ENCODE peak calls at places on chromosomes 2 and 18, in five cellular contexts. Q, R, B, N and Z are unnamed samples.

GRCh38 chr2:16553222-16553621 is 112.4 kb downstream of the CYRIA start:
- DNase-seq in Q (peak), R (peak), B (peak), N (peak), Z (peak)

GRCh38 chr2:133885847-133886246 is 317.6 kb upstream of the NCKAP5 start:
- DNase-seq in Q (no peak), R (no peak), B (no peak), N (no peak), Z (no peak)

GRCh38 chr2:46683541-46683940 is 204.2 kb downstream of the TMEM247 start:
- DNase-seq in Q (no peak), R (no peak), B (no peak), N (no peak), Z (no peak)

GRCh38 chr2:240818543-240819403 is 1.2 kb downstream of the KIF1A start:
- DNase-seq in Q (peak), R (peak), B (no peak), N (no peak), Z (no peak)

GRCh38 chr2:166293984-166294383 is 81.8 kb downstream of the SCN9A start:
- DNase-seq in Q (no peak), R (no peak), B (no peak), N (no peak), Z (no peak)

GRCh38 chr2:200705305-200705985 is 106.3 kb upstream of the BZW1 start:
- DNase-seq in Q (no peak), R (peak), B (no peak), N (peak), Z (no peak)

GRCh38 chr2:141399270-141399669 is 731.5 kb downstream of the LRP1B start:
- DNase-seq in Q (no peak), R (no peak), B (no peak), N (peak), Z (no peak)

GRCh38 chr2:240214790-240215675 is 74.6 kb upstream of the OTOS start:
- DNase-seq in Q (no peak), R (no peak), B (no peak), N (no peak), Z (no peak)

GRCh38 chr18:50284226-50284885 is 3.0 kb upstream of the MBD1 start:
- DNase-seq in Q (no peak), R (no peak), B (no peak), N (no peak), Z (no peak)

GRCh38 chr2:231673348-231673770 is 35.0 kb upstream of the PTMA start:
- DNase-seq in Q (no peak), R (peak), B (peak), N (peak), Z (no peak)

GRCh38 chr2:239375278-239376061 is 25.4 kb downstream of the HDAC4 start:
- DNase-seq in Q (peak), R (peak), B (no peak), N (no peak), Z (no peak)

GRCh38 chr2:39121523-39122063 is 742 bp upstream of the SOS1 start:
- DNase-seq in Q (peak), R (no peak), B (no peak), N (no peak), Z (no peak)

GRCh38 chr18:26133652-26134051 is at the start of gene PSMA8:
- DNase-seq in Q (no peak), R (peak), B (no peak), N (no peak), Z (no peak)

GRCh38 chr2:31207790-31208189 is 9.5 kb downstream of the CAPN14 start:
- DNase-seq in Q (no peak), R (peak), B (no peak), N (no peak), Z (no peak)

GRCh38 chr18:49227456-49227855 is 233.0 kb downstream of the DYM start:
- DNase-seq in Q (no peak), R (no peak), B (no peak), N (no peak), Z (no peak)

GRCh38 chr2:10375570-10376266 is 72.4 kb downstream of the ODC1 start:
- DNase-seq in Q (no peak), R (no peak), B (no peak), N (no peak), Z (no peak)

GRCh38 chr18:6106116-6106645 is 210.9 kb upstream of the TMEM200C start:
- DNase-seq in Q (no peak), R (no peak), B (no peak), N (no peak), Z (no peak)

GRCh38 chr2:191165190-191165643 is 14.4 kb upstream of the STAT4 start:
- DNase-seq in Q (peak), R (no peak), B (peak), N (peak), Z (no peak)

GRCh38 chr18:49639643-49640361 is 77.9 kb downstream of the LIPG start:
- DNase-seq in Q (no peak), R (no peak), B (no peak), N (no peak), Z (no peak)

GRCh38 chr2:190315273-190315672 is 4.4 kb downstream of the HIBCH start:
- DNase-seq in Q (no peak), R (no peak), B (no peak), N (no peak), Z (no peak)

GRCh38 chr2:179900655-179901054 is 39.2 kb upstream of the ZNF385B start:
- DNase-seq in Q (no peak), R (no peak), B (no peak), N (no peak), Z (no peak)

DNA sequence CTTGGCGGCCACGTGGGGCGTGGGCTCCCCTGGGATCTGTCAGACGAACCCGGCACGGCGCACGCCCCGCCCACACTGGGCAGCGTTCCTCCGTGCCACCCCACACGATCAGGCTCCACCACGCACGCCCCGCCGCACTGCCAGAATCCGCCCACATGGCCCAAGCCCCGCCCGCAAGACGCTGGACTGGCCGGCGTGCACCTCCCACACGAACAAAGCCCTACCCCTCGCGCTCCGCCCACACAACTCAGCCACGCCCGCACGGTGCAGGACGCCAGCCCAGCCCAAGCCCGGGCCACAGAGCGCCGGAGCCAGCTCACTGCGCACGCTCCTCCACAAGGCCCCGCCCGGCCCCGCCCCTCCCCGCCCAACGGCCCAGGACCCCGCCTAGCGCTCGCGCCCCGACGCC is 555 bp downstream of the TMEM18 start:
- DNase-seq in Q (peak), R (no peak), B (peak), N (peak), Z (peak)
- TF ChIP-seq GABPA in Q (no peak), R (no peak), B (no peak), N (no peak), Z (no peak)

GRCh38 chr2:119377266-119377972 is 10.6 kb downstream of the DBI start:
- DNase-seq in Q (no peak), R (no peak), B (no peak), N (no peak), Z (no peak)
- TF ChIP-seq GABPA in Q (no peak), R (no peak), B (no peak), N (no peak), Z (no peak)

DNA sequence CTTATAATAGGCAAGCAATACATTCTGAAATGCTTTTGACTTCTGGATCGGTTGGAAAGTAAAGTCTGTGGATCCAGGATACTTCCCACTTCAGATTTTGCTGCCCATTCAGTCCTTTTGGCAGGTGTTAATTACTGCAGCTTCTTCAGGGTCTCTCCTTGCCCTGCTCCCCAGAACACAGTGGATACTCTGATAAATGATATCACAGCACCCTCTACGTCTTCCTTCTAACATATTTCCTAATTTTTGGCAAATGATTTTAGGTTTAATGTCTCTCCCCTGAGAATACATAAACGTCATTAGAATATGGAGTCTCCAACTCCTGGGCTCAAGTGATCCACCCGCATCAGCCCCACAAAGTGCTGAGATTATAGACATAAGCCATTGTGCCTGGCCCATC is 249.8 kb downstream of the NYAP2 start:
- DNase-seq in Q (no peak), R (no peak), B (no peak), N (no peak), Z (no peak)
- TF ChIP-seq GABPA in Q (no peak), R (no peak), B (no peak), N (no peak), Z (no peak)

DNA sequence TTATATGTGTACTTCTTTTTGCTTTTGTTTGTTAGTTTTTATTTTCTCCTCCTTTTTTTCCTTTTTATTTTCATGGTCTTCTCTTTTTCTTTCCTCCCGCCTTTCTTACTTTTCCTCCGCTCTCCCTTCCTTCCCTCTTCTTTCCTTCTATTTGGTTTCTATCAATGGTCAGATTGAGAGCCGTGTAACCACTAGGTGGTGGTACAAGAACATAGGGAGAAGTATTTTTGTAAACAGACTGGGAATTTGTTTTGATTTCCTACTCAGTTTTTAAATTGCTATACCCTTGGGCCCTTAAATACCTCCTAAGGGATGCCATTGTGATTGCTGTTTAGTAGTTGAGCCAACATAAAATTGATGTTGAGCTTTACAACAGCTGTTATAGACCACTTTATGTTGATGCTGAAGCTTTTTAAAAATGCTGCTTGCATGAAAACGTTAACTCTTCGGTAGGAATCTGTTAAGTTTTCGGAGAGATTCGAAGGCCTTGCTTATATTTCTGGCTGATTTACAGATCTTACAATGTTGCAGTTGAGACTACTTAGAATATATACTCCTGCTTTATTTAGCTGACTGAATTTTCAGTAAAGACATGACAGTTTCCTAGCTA is 124.2 kb downstream of the UBE2E3 start:
- DNase-seq in Q (peak), R (no peak), B (no peak), N (peak), Z (no peak)
- TF ChIP-seq GABPA in Q (no peak), R (no peak), B (no peak), N (no peak), Z (no peak)

GRCh38 chr2:233476083-233476410 is 90.5 kb downstream of the USP40 start:
- DNase-seq in Q (no peak), R (no peak), B (no peak), N (no peak), Z (no peak)

GRCh38 chr2:233479616-233480489 is 86.7 kb downstream of the USP40 start:
- DNase-seq in Q (no peak), R (no peak), B (no peak), N (no peak), Z (no peak)

GRCh38 chr2:233473878-233474277 is 92.7 kb downstream of the USP40 start:
- DNase-seq in Q (no peak), R (no peak), B (no peak), N (no peak), Z (no peak)

GRCh38 chr2:233477548-233478433 is 88.8 kb downstream of the USP40 start:
- DNase-seq in Q (no peak), R (no peak), B (no peak), N (no peak), Z (no peak)

GRCh38 chr2:233476651-233477547 is 89.7 kb downstream of the USP40 start:
- DNase-seq in Q (no peak), R (no peak), B (no peak), N (no peak), Z (no peak)
- TF ChIP-seq GABPA in Q (no peak), R (no peak), B (no peak), N (no peak), Z (no peak)

DNA sequence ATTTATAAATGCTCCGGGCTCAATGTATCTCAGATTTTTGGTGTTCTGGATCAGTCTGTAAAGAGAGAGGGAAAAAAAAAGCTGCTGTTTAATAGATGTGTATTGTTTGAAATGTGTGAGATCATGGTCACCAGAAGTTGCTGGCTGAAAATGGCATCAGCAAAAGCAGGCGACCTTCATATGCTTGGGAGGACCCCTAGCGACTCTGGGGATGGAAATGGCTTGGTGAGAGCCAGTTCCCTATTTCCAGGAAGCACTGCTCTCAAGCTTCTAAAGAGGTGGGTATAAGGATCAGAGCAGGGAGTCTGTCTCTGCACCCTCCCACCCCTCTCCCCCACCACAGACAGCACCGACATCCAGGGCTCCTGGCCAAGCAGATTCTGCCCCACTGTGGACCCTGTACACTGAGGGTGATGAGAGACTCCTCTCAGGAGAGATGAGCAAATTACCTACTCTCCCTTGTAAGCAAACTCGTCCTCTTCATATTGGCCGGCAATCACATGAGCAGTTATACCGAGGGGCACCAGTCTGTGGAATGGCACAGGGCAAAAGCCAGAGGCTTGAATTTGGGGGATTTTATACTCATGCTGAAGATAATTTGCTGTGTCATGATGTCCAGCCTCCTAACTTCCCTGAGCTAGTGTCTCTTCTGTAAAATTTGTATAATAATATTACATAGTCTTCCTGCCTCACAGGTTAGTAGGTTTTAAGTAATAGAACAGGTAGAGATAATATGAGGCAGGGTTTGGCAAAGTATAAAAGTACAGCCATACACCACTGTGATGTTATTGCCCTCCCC is 29.6 kb downstream of the LHCGR start:
- DNase-seq in Q (no peak), R (peak), B (no peak), N (peak), Z (no peak)
- TF ChIP-seq GABPA in Q (no peak), R (no peak), B (no peak), N (no peak), Z (no peak)

GRCh38 chr18:76977681-76978234 is 154.8 kb downstream of the MBP start:
- DNase-seq in Q (no peak), R (peak), B (no peak), N (no peak), Z (no peak)
- TF ChIP-seq GABPA in Q (no peak), R (no peak), B (no peak), N (no peak), Z (no peak)